ENCODE peak calls at places on chromosomes 2 and 18, in ten cellular contexts. S is adrenal gland; K is SK-N-SH; G is tibial artery; Y is PC-3; V is CD8-positive, alpha-beta memory T cell; X is WERI-Rb-1; M is CD4-positive, alpha-beta memory T cell; E is GM23248; N is left lung. W is an unnamed sample. For H3K36me3, the result is how much of the 10 kb centered on the place peaks cover.

GRCh38 chr2:38115216-38116012 is 39.5 kb upstream of the CYP1B1 start:
- DNase-seq in S (peak), K (peak), G (peak), Y (peak), V (peak), X (peak), M (peak), E (peak), N (peak), W (peak)

GRCh38 chr2:10002681-10003080 is 40.7 kb upstream of the KLF11 start:
- DNase-seq in S (no peak), K (peak), G (peak), Y (no peak), V (no peak), X (peak), M (no peak), E (no peak), N (peak), W (no peak)

GRCh38 chr18:28768791-28769768 is 592.1 kb upstream of the CDH2 start:
- DNase-seq in S (no peak), K (no peak), G (no peak), Y (no peak), V (no peak), X (no peak), M (no peak), E (peak), N (no peak), W (no peak)

GRCh38 chr18:2981212-2981728 is 31.7 kb downstream of the LPIN2 start:
- DNase-seq in S (no peak), K (no peak), G (no peak), Y (peak), V (no peak), X (no peak), M (no peak), E (peak), N (no peak), W (no peak)

GRCh38 chr2:163347982-163348842 is 387.6 kb downstream of the FIGN start:
- DNase-seq in S (peak), K (no peak), G (peak), Y (peak), V (no peak), X (no peak), M (no peak), E (no peak), N (peak), W (peak)

GRCh38 chr2:229485782-229486181 is 214.7 kb upstream of the PID1 start:
- DNase-seq in S (no peak), K (no peak), G (no peak), Y (no peak), V (no peak), X (no peak), M (no peak), E (no peak), N (no peak), W (no peak)

GRCh38 chr2:177568893-177569292 is 176.3 kb downstream of the AGPS start:
- DNase-seq in S (no peak), K (no peak), G (no peak), Y (no peak), V (no peak), X (no peak), M (no peak), E (no peak), N (no peak), W (no peak)

GRCh38 chr18:77255426-77256105 is 5.9 kb downstream of the GALR1 start:
- DNase-seq in S (no peak), K (no peak), G (no peak), Y (no peak), V (no peak), X (no peak), M (no peak), E (no peak), N (no peak), W (no peak)

GRCh38 chr2:46446871-46447568 is 32.3 kb upstream of the TMEM247 start:
- DNase-seq in S (no peak), K (no peak), G (no peak), Y (no peak), V (no peak), X (no peak), M (no peak), E (no peak), N (no peak), W (no peak)

GRCh38 chr2:241300000-241300399 is 15.5 kb downstream of the HDLBP start:
- DNase-seq in S (no peak), K (no peak), G (no peak), Y (no peak), V (peak), X (peak), M (peak), E (no peak), N (no peak), W (peak)

GRCh38 chr2:170006592-170007327 is 171.2 kb upstream of the MYO3B start:
- DNase-seq in S (no peak), K (no peak), G (no peak), Y (no peak), V (no peak), X (no peak), M (no peak), E (peak), N (no peak), W (no peak)

DNA sequence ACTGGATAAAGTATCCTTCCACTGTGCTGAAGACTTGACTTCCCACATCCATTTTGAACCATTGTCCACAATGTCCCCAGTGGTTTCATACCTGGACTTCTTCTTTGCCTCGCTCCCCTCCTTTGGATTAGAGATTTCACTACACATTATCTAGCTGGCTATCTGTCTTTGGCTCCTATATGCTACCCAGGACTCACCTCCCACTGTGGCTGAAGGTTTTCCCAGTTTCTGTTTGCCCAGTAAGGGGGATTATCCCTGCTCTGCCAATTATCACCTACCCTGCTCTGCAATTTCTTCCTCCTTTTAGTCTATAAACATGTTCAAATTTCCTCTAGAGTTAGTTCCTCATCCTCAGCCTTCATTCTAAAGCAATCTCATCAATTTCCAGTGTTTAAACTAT is 9.1 kb downstream of the NDUFS1 start:
- DNase-seq in S (no peak), K (no peak), G (no peak), Y (no peak), V (no peak), X (no peak), M (no peak), E (no peak), N (no peak), W (no peak)
- H3K36me3 ChIP-seq in S (half or more), K (half or more), G (half or more), Y (half or more), V (under half), X (half or more), M (under half), E (half or more), N (half or more), W (under half)

GRCh38 chr2:110677530-110678456 is at the start of gene BUB1:
- DNase-seq in S (peak), K (peak), G (peak), Y (peak), V (peak), X (peak), M (peak), E (peak), N (peak), W (peak)

GRCh38 chr2:110677080-110677479 is 783 bp downstream of the BUB1 start:
- DNase-seq in S (no peak), K (no peak), G (no peak), Y (peak), V (no peak), X (no peak), M (no peak), E (peak), N (no peak), W (no peak)

GRCh38 chr2:110673201-110673600 is 4.7 kb downstream of the BUB1 start:
- DNase-seq in S (no peak), K (no peak), G (no peak), Y (no peak), V (no peak), X (no peak), M (no peak), E (no peak), N (no peak), W (no peak)

GRCh38 chr2:110675679-110676078 is 2.2 kb downstream of the BUB1 start:
- DNase-seq in S (no peak), K (no peak), G (no peak), Y (peak), V (no peak), X (no peak), M (no peak), E (no peak), N (no peak), W (no peak)

GRCh38 chr2:110674620-110675555 is 3.0 kb downstream of the BUB1 start:
- DNase-seq in S (peak), K (no peak), G (no peak), Y (peak), V (peak), X (no peak), M (peak), E (peak), N (peak), W (peak)
- H3K36me3 ChIP-seq in S (under half), K (under half), G (under half), Y (under half), V (under half), X (under half), M (under half), E (under half), N (under half), W (under half)

GRCh38 chr2:97671526-97671925 is 2.0 kb downstream of the C2orf92 start:
- DNase-seq in S (no peak), K (no peak), G (no peak), Y (no peak), V (no peak), X (no peak), M (no peak), E (no peak), N (no peak), W (no peak)

GRCh38 chr2:97673187-97673914 is 3.8 kb downstream of the C2orf92 start:
- DNase-seq in S (no peak), K (no peak), G (no peak), Y (no peak), V (no peak), X (no peak), M (no peak), E (no peak), N (no peak), W (no peak)

GRCh38 chr2:97674396-97674795 is 4.9 kb downstream of the C2orf92 start:
- DNase-seq in S (no peak), K (no peak), G (no peak), Y (no peak), V (no peak), X (no peak), M (no peak), E (no peak), N (no peak), W (no peak)

GRCh38 chr2:97675714-97676113 is 6.2 kb downstream of the C2orf92 start:
- DNase-seq in S (no peak), K (no peak), G (no peak), Y (no peak), V (no peak), X (no peak), M (no peak), E (no peak), N (no peak), W (no peak)

DNA sequence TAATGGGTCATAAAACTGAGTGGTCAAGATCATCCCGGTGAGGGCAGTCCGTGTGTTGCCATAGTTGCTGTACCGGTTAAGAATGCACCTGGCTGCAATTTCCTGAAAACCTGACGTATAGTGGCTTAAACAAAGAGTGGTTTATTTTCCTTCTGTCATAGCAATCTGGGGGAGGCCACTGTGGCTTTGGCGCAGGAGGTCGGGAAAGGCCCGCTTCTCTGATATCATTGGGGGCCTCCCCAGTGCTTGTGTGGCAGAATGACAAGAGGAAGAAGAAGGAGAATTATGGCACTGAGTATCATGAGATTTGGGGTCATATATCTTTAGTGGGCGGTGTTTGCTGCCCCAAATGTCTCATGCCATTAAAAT is 4.4 kb downstream of the C2orf92 start:
- DNase-seq in S (no peak), K (no peak), G (no peak), Y (no peak), V (no peak), X (no peak), M (no peak), E (no peak), N (no peak), W (no peak)
- H3K36me3 ChIP-seq in S (under half), K (under half), G (under half), Y (under half), V (under half), X (under half), M (under half), E (under half), N (under half), W (under half)

GRCh38 chr2:42331569-42332284 is 29.3 kb downstream of the COX7A2L start:
- DNase-seq in S (no peak), K (no peak), G (no peak), Y (no peak), V (no peak), X (no peak), M (no peak), E (no peak), N (no peak), W (no peak)
- H3K36me3 ChIP-seq in S (under half), K (half or more), G (under half), Y (under half), V (half or more), X (half or more), M (half or more), E (under half), N (half or more), W (under half)

DNA sequence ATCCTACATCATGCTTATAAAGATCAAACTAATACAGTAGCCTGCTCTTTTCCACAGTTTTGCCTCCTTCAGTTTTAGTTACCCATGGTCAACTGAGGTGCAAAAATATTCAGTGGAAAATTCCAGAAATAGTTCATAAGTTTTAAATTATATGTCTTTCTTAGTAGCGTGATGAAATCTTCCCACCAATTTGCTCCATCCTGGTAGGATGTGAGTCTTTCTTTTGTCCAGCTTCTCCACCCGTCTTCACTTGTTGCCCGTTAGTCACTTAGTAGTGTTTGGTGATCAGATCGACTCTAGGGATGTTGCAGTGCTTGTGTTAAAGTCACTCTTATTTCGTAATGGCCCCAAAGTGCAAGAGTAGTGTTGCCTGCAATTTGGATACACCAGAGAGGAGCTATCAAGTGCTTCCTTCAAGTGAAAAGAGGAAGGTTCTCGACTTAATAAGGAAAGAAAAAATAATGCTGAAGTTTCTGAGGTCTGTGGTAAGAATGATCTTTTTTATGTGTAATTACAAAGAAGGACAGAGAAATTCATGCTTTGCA is 57.0 kb downstream of the CEP192 start:
- DNase-seq in S (no peak), K (no peak), G (no peak), Y (no peak), V (no peak), X (no peak), M (no peak), E (no peak), N (no peak), W (no peak)
- H3K36me3 ChIP-seq in S (under half), K (half or more), G (under half), Y (half or more), V (under half), X (half or more), M (under half), E (under half), N (under half), W (under half)

DNA sequence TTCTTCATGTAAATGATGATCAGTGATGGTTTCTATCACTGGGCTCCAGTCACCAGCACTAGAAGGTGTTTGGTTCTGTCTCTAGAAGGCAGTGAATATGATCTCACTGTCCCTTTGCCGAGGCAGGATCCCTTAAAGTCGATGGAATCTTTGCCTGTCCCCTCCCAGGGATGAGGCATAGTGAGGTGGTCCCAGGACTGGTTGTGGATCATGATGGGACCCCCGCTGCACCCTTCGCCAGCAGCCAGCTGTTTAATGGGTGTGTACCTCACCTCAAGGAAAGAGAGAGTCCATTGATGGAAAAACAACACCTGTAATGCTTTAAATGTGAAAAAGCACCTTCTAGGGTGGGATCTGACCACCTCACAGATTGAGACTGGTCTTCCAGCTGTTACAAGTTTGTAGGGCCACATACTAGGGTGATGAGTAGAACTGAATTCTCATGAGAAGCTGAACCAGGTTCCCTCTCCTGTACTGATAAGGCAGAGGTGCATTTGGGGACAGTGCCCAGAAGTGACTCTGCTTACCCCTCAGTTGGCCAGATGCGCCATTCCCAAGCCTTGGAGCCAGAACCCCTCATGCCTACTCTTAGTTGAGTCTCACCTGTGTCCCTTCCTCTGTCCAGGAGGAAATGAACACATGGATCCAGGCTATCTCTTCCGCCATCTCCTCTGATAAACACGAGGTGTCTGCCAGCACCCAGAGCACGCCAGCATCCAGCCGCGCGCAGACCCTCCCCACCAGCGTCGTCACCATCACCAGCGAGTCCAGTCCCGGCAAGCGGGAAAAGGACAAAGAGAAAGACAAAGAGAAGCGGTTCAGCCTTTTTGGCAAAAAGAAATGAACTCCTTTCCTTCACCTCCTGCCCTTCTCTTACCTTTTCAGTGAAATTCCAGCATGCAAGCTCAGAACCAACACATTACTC is 55.5 kb upstream of the EML6 start:
- DNase-seq in S (no peak), K (no peak), G (no peak), Y (no peak), V (no peak), X (no peak), M (no peak), E (no peak), N (no peak), W (no peak)
- H3K36me3 ChIP-seq in S (half or more), K (half or more), G (half or more), Y (half or more), V (under half), X (half or more), M (half or more), E (under half), N (half or more), W (under half)